ENCODE peak calls at places on chromosomes 12 and 14, in seven cellular contexts. J, I, M, W, G, L and D are unnamed samples. For H3K9me3, the result is how much of the 10 kb centered on the place peaks cover.

GRCh38 chr14:74251546-74252030 is 12.3 kb downstream of the VSX2 start:
- DNase-seq in W (peak), J (peak), L (peak), G (peak), M (peak), I (peak), D (peak)

GRCh38 chr12:83408841-83409240 is 722.1 kb downstream of the TMTC2 start:
- DNase-seq in G (no peak), L (no peak), M (no peak), W (no peak), I (no peak), J (no peak), D (no peak)

GRCh38 chr14:101875726-101876268 is 88.6 kb upstream of the DYNC1H1 start:
- DNase-seq in W (no peak), J (no peak), G (no peak), I (no peak), M (no peak), L (no peak), D (no peak)

GRCh38 chr14:59823190-59823589 is 47.4 kb downstream of the RTN1 start:
- DNase-seq in L (no peak), W (no peak), M (no peak), I (no peak), J (no peak), G (no peak), D (no peak)

GRCh38 chr14:74501135-74501614 is 7.6 kb downstream of the ISCA2 start:
- DNase-seq in I (peak), L (peak), J (peak), M (no peak), G (peak), W (peak), D (peak)

GRCh38 chr12:109612975-109613502 is 39.4 kb downstream of the MVK start:
- DNase-seq in G (no peak), I (no peak), L (no peak), J (no peak), M (no peak), W (no peak), D (no peak)

GRCh38 chr14:23025181-23025788 is 9.4 kb downstream of the PSMB5 start:
- DNase-seq in I (no peak), L (no peak), G (no peak), J (no peak), W (no peak), M (no peak), D (no peak)

GRCh38 chr14:81164167-81164774 is 56.5 kb downstream of the GTF2A1 start:
- DNase-seq in G (peak), I (peak), W (peak), L (no peak), M (no peak), J (no peak), D (no peak)

GRCh38 chr14:28765907-28766504 is 581 bp upstream of the FOXG1 start:
- DNase-seq in G (no peak), M (no peak), I (no peak), L (no peak), J (peak), W (no peak), D (no peak)

GRCh38 chr14:103207404-103208072 is 84.3 kb downstream of the TNFAIP2 start:
- DNase-seq in M (no peak), W (no peak), L (no peak), G (no peak), I (peak), J (no peak), D (peak)

GRCh38 chr14:100084591-100084990 is 19.4 kb downstream of the EVL start:
- DNase-seq in M (no peak), L (no peak), W (no peak), I (no peak), G (no peak), J (no peak), D (no peak)

GRCh38 chr14:64439141-64439540 is 26.2 kb upstream of the AKAP5 start:
- DNase-seq in L (no peak), W (no peak), M (no peak), I (no peak), J (no peak), G (no peak), D (no peak)

GRCh38 chr14:89399594-89400068 is 17.4 kb downstream of the FOXN3 start:
- DNase-seq in L (no peak), G (no peak), I (no peak), M (no peak), W (no peak), J (no peak), D (peak)

GRCh38 chr14:53055003-53055402 is 98.1 kb downstream of the DDHD1 start:
- DNase-seq in W (no peak), J (no peak), I (no peak), G (no peak), L (no peak), M (no peak), D (no peak)

GRCh38 chr12:56487448-56488040 is 417 bp downstream of the GLS2 start:
- DNase-seq in I (peak), G (no peak), M (peak), W (no peak), J (peak), L (peak), D (peak)

GRCh38 chr14:35161231-35161630 is 38.9 kb downstream of the PRORP start:
- DNase-seq in W (no peak), J (no peak), G (no peak), M (no peak), L (no peak), I (no peak), D (no peak)

GRCh38 chr12:92396647-92397258 is 251.1 kb upstream of the BTG1 start:
- DNase-seq in J (no peak), W (no peak), I (no peak), L (no peak), G (no peak), M (no peak), D (no peak)

GRCh38 chr12:75862692-75863471 is 168.7 kb downstream of the PHLDA1 start:
- DNase-seq in G (no peak), M (no peak), J (no peak), I (no peak), L (no peak), W (no peak), D (no peak)

GRCh38 chr12:126042286-126042685 is 977.1 kb downstream of the AACS start:
- DNase-seq in G (no peak), J (no peak), W (no peak), I (no peak), L (no peak), M (no peak), D (no peak)

GRCh38 chr12:84924956-84925355 is 12.4 kb upstream of the SLC6A15 start:
- DNase-seq in I (no peak), W (no peak), L (no peak), G (no peak), M (no peak), J (no peak), D (no peak)

GRCh38 chr12:24778486-24779304 is 170.2 kb downstream of the BCAT1 start:
- DNase-seq in G (no peak), M (no peak), I (no peak), W (no peak), J (no peak), L (no peak), D (no peak)

GRCh38 chr14:85165091-85165490 is 364.9 kb upstream of the FLRT2 start:
- DNase-seq in G (no peak), W (peak), J (no peak), I (no peak), L (no peak), M (no peak), D (peak)

GRCh38 chr12:102484017-102484731 is 3.8 kb upstream of the IGF1 start:
- DNase-seq in J (peak), W (peak), M (no peak), L (no peak), I (peak), G (peak), D (peak)

GRCh38 chr12:89354630-89354931 is 2.3 kb upstream of the DUSP6 start:
- DNase-seq in I (no peak), L (no peak), J (no peak), W (no peak), M (no peak), G (no peak), D (no peak)

GRCh38 chr14:68676511-68676943 is 116.3 kb downstream of the ZFP36L1 start:
- DNase-seq in L (no peak), W (no peak), I (no peak), J (no peak), G (no peak), M (no peak), D (no peak)

GRCh38 chr14:74585406-74586335 is 26.4 kb downstream of the LTBP2 start:
- DNase-seq in I (no peak), G (no peak), J (peak), W (no peak), M (no peak), L (peak), D (no peak)

GRCh38 chr12:76549131-76549530 is 10.4 kb downstream of the OSBPL8 start:
- DNase-seq in M (no peak), W (no peak), L (no peak), I (no peak), G (no peak), J (no peak), D (no peak)

GRCh38 chr14:33285902-33286700 is 347.4 kb downstream of the NPAS3 start:
- DNase-seq in W (no peak), L (no peak), G (no peak), M (no peak), J (no peak), I (no peak), D (no peak)

GRCh38 chr14:99671230-99672224 is 12.6 kb upstream of the CYP46A1 start:
- DNase-seq in I (no peak), L (no peak), M (no peak), G (no peak), J (peak), W (no peak), D (no peak)

GRCh38 chr14:52902971-52903385 is 47.9 kb downstream of the FERMT2 start:
- DNase-seq in M (no peak), L (no peak), I (no peak), G (no peak), J (no peak), W (no peak), D (no peak)

GRCh38 chr14:95488376-95489162 is 27.9 kb downstream of the SYNE3 start:
- DNase-seq in J (no peak), M (no peak), G (no peak), I (peak), W (no peak), L (no peak), D (no peak)

GRCh38 chr12:18651525-18651924 is 86.3 kb downstream of the PLCZ1 start:
- DNase-seq in W (no peak), M (no peak), L (no peak), I (no peak), J (no peak), G (no peak), D (no peak)

GRCh38 chr14:67911506-67911905 is 91.9 kb downstream of the RAD51B start:
- DNase-seq in J (no peak), G (no peak), I (no peak), M (no peak), L (no peak), W (no peak), D (no peak)

DNA sequence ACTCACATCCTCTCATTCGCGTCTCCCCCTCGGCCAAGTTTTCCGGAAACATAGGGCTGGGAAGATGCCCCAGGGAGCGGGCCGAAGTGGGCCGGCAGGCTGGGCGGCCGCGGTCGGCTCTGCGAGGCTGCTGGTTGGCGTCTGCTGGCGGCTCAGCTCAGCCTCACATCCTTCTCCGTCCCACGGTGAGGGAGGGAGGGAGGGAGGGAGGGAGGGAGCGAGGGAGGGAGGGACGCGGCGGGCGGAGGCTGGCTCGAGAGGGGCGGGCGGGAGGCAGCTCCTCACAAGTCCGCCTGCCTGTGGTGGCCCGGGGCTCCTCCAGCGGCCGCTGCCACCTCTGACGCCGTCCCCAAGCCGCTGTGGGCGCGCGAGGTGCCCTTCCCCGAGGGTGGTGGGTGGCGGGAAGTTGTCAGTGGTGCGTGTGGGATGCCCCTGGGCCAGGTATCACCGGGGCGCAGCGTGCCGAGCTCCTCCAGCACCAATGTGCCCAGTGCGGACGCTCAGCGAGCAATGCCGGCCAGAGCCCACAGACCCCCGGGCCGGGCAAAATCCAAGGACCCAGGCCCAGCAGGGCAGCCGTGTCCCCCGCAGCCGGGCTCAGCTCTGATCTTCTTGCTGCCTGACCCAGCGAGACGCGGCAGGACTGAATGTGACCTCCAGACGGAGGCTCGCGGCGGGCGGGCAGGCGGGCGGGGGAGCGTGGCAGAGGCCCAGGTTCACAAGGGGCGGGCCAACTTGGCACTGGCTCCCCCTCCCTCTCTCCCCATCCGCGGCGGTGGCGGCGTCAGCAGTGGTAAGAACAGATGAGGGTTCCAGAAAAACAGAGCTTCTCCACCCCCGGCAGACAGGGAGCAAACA is 94.0 kb downstream of the RFLNA start:
- DNase-seq in L (peak), J (peak), G (peak), I (peak), M (peak), W (peak), D (peak)
- H3K4me3 ChIP-seq in L (peak), J (peak), G (peak), I (peak), M (peak), W (peak), D (peak)

GRCh38 chr12:132949936-132950837 is 5.9 kb downstream of the ZNF605 start:
- DNase-seq in J (no peak), W (no peak), L (no peak), I (no peak), M (no peak), G (no peak), D (no peak)
- H3K9me3 ChIP-seq in J (half or more), W (half or more), L (under half), I (half or more), M (under half), G (half or more), D (half or more)

GRCh38 chr12:6903712-6904111 is 910 bp upstream of the LRRC23 start:
- DNase-seq in M (no peak), W (no peak), L (no peak), G (no peak), I (no peak), J (no peak), D (no peak)

GRCh38 chr12:6909421-6910145 is 4.8 kb upstream of the ENO2 start:
- DNase-seq in M (no peak), J (peak), G (no peak), L (no peak), I (no peak), W (no peak), D (no peak)

GRCh38 chr12:6902448-6902847 is 2.2 kb upstream of the LRRC23 start:
- DNase-seq in M (no peak), G (no peak), W (no peak), I (no peak), L (no peak), J (no peak), D (no peak)

GRCh38 chr12:6904280-6905276 is at the start of gene LRRC23:
- DNase-seq in G (peak), L (peak), M (peak), J (peak), W (peak), I (peak), D (peak)

GRCh38 chr12:6905414-6906040 is 905 bp downstream of the LRRC23 start:
- DNase-seq in J (peak), I (no peak), W (no peak), L (no peak), G (no peak), M (no peak), D (no peak)
- TF ChIP-seq CTCF in J (no peak), I (no peak), W (no peak), L (no peak), G (no peak), M (no peak), D (no peak)

DNA sequence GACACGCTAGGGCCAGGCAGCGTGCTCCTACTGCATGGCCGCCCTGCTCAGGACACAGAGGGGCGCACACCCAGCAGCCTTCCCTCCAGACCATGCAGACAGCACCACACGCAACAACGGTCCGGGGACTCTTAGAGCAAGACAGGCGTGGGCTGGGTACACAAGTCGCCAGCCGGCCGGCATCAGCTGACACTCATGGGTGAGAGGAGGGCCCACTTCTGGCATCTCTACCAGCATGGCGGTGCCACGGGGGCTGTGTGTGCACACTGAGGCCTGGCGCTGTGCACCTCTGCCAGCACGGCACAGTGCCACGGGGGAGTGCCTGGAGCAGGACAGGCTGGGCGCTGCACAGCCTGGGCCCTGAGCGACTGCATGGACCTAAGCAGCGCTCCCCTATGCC is 6.7 kb upstream of the BTBD6 start:
- DNase-seq in G (no peak), W (no peak), M (no peak), I (no peak), J (no peak), L (peak), D (no peak)
- H3K4me3 ChIP-seq in G (no peak), W (no peak), M (no peak), I (no peak), J (no peak), L (no peak), D (no peak)

GRCh38 chr14:105733081-105734065 is 207.0 kb downstream of the TMEM121 start:
- DNase-seq in L (no peak), J (no peak), M (peak), W (no peak), I (no peak), G (no peak), D (no peak)
- H3K9me3 ChIP-seq in L (under half), J (under half), M (under half), W (under half), I (under half), G (under half), D (under half)

DNA sequence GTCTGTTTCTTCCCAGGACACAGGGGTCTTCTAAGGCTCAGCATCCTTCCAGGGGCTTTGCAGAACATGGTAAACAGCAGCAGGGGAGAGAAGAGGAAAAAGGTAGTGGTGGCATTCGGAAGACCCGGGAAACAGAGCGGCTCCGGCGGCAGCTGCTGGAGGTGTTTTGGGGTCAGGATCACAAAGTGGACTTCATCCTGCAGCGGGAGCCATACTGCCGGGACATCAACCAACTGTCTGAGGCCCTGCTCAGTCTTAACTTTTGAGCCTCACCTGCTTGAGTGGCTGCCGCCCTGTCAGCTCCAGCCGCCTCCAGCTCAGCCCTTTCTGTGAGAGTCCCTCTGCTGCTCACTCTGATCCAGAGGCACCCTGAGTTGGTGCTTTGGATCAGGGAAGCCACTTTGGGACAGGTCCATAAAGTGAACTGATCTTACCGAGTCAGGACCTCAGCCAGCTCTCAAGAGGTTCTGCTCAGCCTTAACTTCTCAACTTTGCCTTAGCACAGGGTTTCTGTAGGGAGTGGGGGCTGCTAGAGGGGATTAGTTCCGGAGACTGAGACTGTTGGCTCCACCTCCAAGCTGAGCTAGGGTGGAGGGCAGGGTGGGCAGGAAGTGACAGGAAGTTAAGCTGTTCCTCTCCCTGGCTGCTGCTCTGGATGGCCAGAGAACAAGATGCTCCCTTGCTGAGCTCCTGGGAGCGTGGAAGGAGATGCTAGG is 5.4 kb downstream of the SDR39U1 start:
- DNase-seq in L (peak), I (no peak), W (no peak), M (no peak), J (no peak), G (no peak), D (no peak)
- TF ChIP-seq CTCF in L (no peak), I (no peak), W (no peak), M (no peak), J (no peak), G (no peak), D (peak)

GRCh38 chr14:77407158-77407557 is 16.2 kb downstream of the NOXRED1 start:
- DNase-seq in M (no peak), J (no peak), G (no peak), W (no peak), I (no peak), L (no peak), D (no peak)
- H3K4me3 ChIP-seq in M (no peak), J (no peak), G (no peak), W (no peak), I (no peak), L (no peak), D (no peak)